ENCODE peak calls at places on chromosomes 13 and 19, in ten cellular contexts. D, M, H, C, F, I, O, Q, T and W are unnamed samples.

GRCh38 chr13:67736646-67737420 is 506.7 kb upstream of the PCDH9 start:
- DNase-seq in D (no peak), M (peak; percentile 13), H (peak; percentile 68), C (no peak), F (peak; percentile 60), I (no peak), O (no peak), Q (no peak), T (no peak), W (no peak)

GRCh38 chr13:70829748-70830147 is 721.5 kb upstream of the KLHL1 start:
- DNase-seq in D (no peak), M (no peak), H (no peak), C (no peak), F (no peak), I (no peak), O (no peak), Q (no peak), T (no peak), W (no peak)

GRCh38 chr19:14580623-14581237 is 2.2 kb upstream of the CLEC17A start:
- DNase-seq in D (no peak), M (no peak), H (no peak), C (no peak), F (no peak), I (no peak), O (no peak), Q (no peak), T (no peak), W (no peak)

GRCh38 chr13:20633802-20634201 is 66.8 kb downstream of the IFT88 start:
- DNase-seq in D (no peak), M (no peak), H (no peak), C (no peak), F (no peak), I (no peak), O (no peak), Q (no peak), T (no peak), W (no peak)

GRCh38 chr13:97328222-97328790 is 105.7 kb upstream of the RAP2A start:
- DNase-seq in D (no peak), M (peak; percentile 91), H (no peak), C (no peak), F (no peak), I (no peak), O (no peak), Q (no peak), T (no peak), W (no peak)

GRCh38 chr13:24007979-24008620 is 110.8 kb upstream of the C1QTNF9B start:
- DNase-seq in D (no peak), M (no peak), H (no peak), C (no peak), F (no peak), I (no peak), O (no peak), Q (no peak), T (no peak), W (no peak)

GRCh38 chr19:23002690-23003422 is at the start of gene ZNF728:
- DNase-seq in D (no peak), M (no peak), H (no peak), C (no peak), F (peak; percentile 4), I (no peak), O (no peak), Q (no peak), T (no peak), W (no peak)

GRCh38 chr19:39765091-39766076 is 13.3 kb upstream of the LEUTX start:
- DNase-seq in D (peak; percentile 28), M (peak; percentile 61), H (peak; percentile 87), C (no peak), F (no peak), I (no peak), O (peak; percentile 56), Q (no peak), T (no peak), W (peak; percentile 42)

GRCh38 chr13:39317284-39317683 is 279.0 kb downstream of the NHLRC3 start:
- DNase-seq in D (no peak), M (peak; percentile 71), H (no peak), C (peak; percentile 27), F (no peak), I (no peak), O (no peak), Q (no peak), T (no peak), W (no peak)

GRCh38 chr13:97067342-97067895 is 73.1 kb upstream of the OXGR1 start:
- DNase-seq in D (no peak), M (no peak), H (no peak), C (no peak), F (no peak), I (no peak), O (no peak), Q (no peak), T (no peak), W (no peak)

GRCh38 chr19:51692065-51692915 is 840 bp upstream of the SPACA6 start:
- DNase-seq in D (no peak), M (no peak), H (no peak), C (no peak), F (no peak), I (no peak), O (no peak), Q (no peak), T (no peak), W (no peak)

GRCh38 chr19:53772943-53773342 is 51.2 kb downstream of the NLRP12 start:
- DNase-seq in D (peak; percentile 30), M (peak; percentile 74), H (peak; percentile 68), C (peak; percentile 61), F (peak; percentile 22), I (no peak), O (peak; percentile 42), Q (no peak), T (no peak), W (peak; percentile 51)

GRCh38 chr19:13102666-13103584 is at the start of gene LYL1:
- DNase-seq in D (no peak), M (peak; percentile 59), H (peak; percentile 79), C (no peak), F (no peak), I (no peak), O (peak; percentile 29), Q (peak; percentile 92), T (no peak), W (no peak)

GRCh38 chr19:4977299-4978174 is 8.6 kb downstream of the KDM4B start:
- DNase-seq in D (no peak), M (peak; percentile 93), H (no peak), C (no peak), F (no peak), I (no peak), O (no peak), Q (no peak), T (no peak), W (no peak)

GRCh38 chr19:4295972-4296771 is 6.0 kb downstream of the TMIGD2 start:
- DNase-seq in D (no peak), M (no peak), H (no peak), C (no peak), F (peak; percentile 65), I (no peak), O (no peak), Q (no peak), T (no peak), W (no peak)